ENCODE peak calls at places on chromosomes 1 and 21, in five cellular contexts. E, J, W, B and I are unnamed samples.
A peak's percentile ranks its signal among the peaks of the same experiment; 100 is the strongest.

GRCh38 chr1:7549693-7550161 is 221.4 kb upstream of the VAMP3 start:
- DNase-seq in B (peak; percentile 8), E (no peak), J (peak; percentile 11), W (no peak), I (no peak)

GRCh38 chr1:111565079-111565478 is 54.5 kb upstream of the RAP1A start:
- DNase-seq in B (no peak), J (peak; percentile 65), E (no peak), W (peak; percentile 64), I (peak; percentile 74)

GRCh38 chr1:30518186-30518585 is 205.2 kb downstream of the MATN1 start:
- DNase-seq in B (no peak), E (no peak), W (no peak), J (no peak), I (no peak)

GRCh38 chr1:147389532-147390184 is 147.2 kb downstream of the CHD1L start:
- DNase-seq in E (no peak), J (peak; percentile 36), W (peak; percentile 82), B (no peak), I (peak; percentile 27)

GRCh38 chr1:172914517-172915144 is 136.1 kb downstream of the TNFSF18 start:
- DNase-seq in W (peak; percentile 99), E (no peak), B (no peak), J (no peak), I (peak; percentile 67)

GRCh38 chr1:207698822-207699483 is 52.9 kb upstream of the CD46 start:
- DNase-seq in J (peak; percentile 65), B (no peak), E (no peak), W (peak; percentile 93), I (peak; percentile 7)

GRCh38 chr1:61053712-61054608 is 28.4 kb upstream of the NFIA start:
- DNase-seq in B (peak; percentile 68), W (no peak), J (no peak), E (no peak), I (no peak)

GRCh38 chr1:119286587-119287181 is 81.9 kb upstream of the HAO2 start:
- DNase-seq in B (no peak), J (peak; percentile 41), W (peak; percentile 74), E (no peak), I (no peak)

GRCh38 chr1:161117681-161118581 is at the start of the genes NIT1 and PFDN2:
- DNase-seq in W (peak; percentile 90), E (peak; percentile 60), J (peak; percentile 78), B (peak; percentile 92), I (no peak)

GRCh38 chr1:243710467-243710866 is 139.6 kb downstream of the AKT3 start:
- DNase-seq in B (no peak), E (no peak), W (peak; percentile 88), J (no peak), I (no peak)

GRCh38 chr1:155043259-155043658 is 7.9 kb upstream of the ADAM15 start:
- DNase-seq in J (no peak), W (no peak), E (no peak), B (no peak), I (no peak)

GRCh38 chr1:178538192-178538916 is 25.4 kb downstream of the TEX35 start:
- DNase-seq in W (peak; percentile 83), B (no peak), J (peak; percentile 72), E (no peak), I (no peak)

GRCh38 chr1:212413902-212414327 is 771 bp downstream of the PACC1 start:
- DNase-seq in W (no peak), E (no peak), B (no peak), J (no peak), I (no peak)

GRCh38 chr1:36731226-36732037 is 248.7 kb upstream of the CSF3R start:
- DNase-seq in J (no peak), B (no peak), E (no peak), W (no peak), I (no peak)

GRCh38 chr1:25664800-25665199 is 48.2 kb downstream of the MAN1C1 start:
- DNase-seq in W (no peak), B (no peak), J (no peak), E (no peak), I (no peak)
- H3K27ac ChIP-seq in W (no peak overlapping the region), B (no peak overlapping the region), J (no peak overlapping the region), E (no peak overlapping the region), I (no peak overlapping the region)

GRCh38 chr1:220894025-220894923 is 15.0 kb downstream of the HLX start:
- DNase-seq in B (no peak), W (no peak), E (no peak), J (no peak), I (no peak)
- H3K27me3 ChIP-seq in B (peaks cover 56% of the 10 kb centered on the region), W (no peaks in the 10 kb centered on the region), E (no peaks in the 10 kb centered on the region), J (peaks cover 74% of the 10 kb centered on the region), I (peaks cover 8% of the 10 kb centered on the region)

GRCh38 chr21:31264574-31264973 is 79.5 kb downstream of the TIAM1 start:
- DNase-seq in W (no peak), B (no peak), E (no peak), J (no peak), I (no peak)
- TF ChIP-seq CTCF in W (peak; percentile 50), B (no peak), E (no peak), J (peak; percentile 27), I (no peak)

GRCh38 chr1:35431173-35431599 is 126.0 kb downstream of the KIAA0319L start:
- DNase-seq in W (no peak), E (no peak), J (no peak), B (no peak), I (no peak)

GRCh38 chr1:35434703-35435102 is 122.5 kb downstream of the KIAA0319L start:
- DNase-seq in B (no peak), E (no peak), J (no peak), W (no peak), I (no peak)

GRCh38 chr1:35430762-35431161 is 126.4 kb downstream of the KIAA0319L start:
- DNase-seq in J (no peak), E (no peak), W (no peak), B (no peak), I (no peak)

GRCh38 chr1:35433714-35434113 is 123.5 kb downstream of the KIAA0319L start:
- DNase-seq in E (no peak), J (no peak), W (no peak), B (no peak), I (no peak)

DNA sequence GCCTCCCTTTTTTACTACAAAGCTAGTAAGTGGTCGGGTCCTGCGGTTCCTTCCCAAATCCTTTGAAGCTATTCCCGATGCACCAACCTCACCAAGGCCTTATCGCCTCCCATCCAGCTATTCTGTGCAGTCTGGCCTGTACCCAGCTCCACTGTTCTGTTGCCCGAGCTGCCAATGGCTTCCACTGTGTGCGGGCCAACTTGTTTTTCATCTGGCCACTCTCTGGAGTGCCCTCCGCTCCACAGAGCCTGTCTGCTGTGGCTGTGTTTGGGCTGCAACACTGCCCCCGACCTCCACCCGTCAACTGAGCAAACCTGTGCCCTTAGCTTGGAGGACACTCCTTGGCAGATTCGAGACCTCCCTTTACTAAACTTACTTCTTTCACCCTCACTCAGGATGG is 125.0 kb downstream of the KIAA0319L start:
- DNase-seq in B (no peak), W (no peak), J (no peak), E (no peak), I (no peak)
- H3K27ac ChIP-seq in B (no peak overlapping the region), W (no peak overlapping the region), J (no peak overlapping the region), E (no peak overlapping the region), I (no peak overlapping the region)

GRCh38 chr1:11523261-11523660 is 44.3 kb downstream of the DISP3 start:
- DNase-seq in W (no peak), J (no peak), B (no peak), E (no peak), I (no peak)
- H3K27me3 ChIP-seq in W (no peaks in the 10 kb centered on the region), J (no peaks in the 10 kb centered on the region), B (no peaks in the 10 kb centered on the region), E (no peaks in the 10 kb centered on the region), I (no peaks in the 10 kb centered on the region)

DNA sequence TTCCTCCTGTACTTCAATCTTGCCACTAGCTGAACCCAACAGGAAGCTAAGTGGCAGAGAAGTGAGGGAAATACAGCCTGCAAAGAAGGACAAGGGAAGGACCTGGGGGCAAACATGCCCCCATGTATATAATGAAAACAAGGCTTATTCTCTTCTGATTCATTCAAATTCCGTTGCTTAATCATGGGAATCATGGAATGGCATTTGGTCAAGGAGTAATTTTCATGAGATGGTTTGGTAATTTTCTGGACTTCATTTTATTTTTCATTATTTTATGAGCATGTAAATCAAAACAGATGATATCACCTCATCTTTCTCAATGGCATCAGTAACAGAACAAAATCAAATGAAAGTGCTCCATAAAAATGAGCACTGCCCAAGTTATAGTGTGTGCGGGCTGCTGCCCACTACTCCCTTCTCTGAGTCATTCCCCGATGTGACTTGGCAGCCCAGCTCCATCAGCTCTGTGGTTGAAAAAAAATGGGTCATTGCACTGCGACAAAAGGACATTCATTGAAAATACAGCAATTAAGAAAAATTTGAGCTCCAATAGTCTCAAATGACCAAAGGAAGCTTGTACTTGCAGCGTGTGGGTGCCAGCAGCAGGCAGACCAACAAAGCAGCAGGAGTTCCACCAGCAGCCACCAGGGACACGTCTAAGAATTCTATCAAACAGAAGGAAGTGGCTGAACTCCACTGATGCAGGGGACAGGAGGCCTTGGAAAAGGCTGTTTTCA is 84.3 kb upstream of the VAV3 start:
- DNase-seq in J (peak; percentile 32), W (peak; percentile 67), B (peak; percentile 68), E (no peak), I (no peak)
- TF ChIP-seq CTCF in J (peak; percentile 77), W (peak; percentile 65), B (peak; percentile 53), E (peak; percentile 15), I (peak; percentile 31)

GRCh38 chr1:206000641-206001339 is 2.4 kb downstream of the RAB7B start:
- DNase-seq in W (no peak), J (peak; percentile 59), E (no peak), B (no peak), I (no peak)
- H3K27ac ChIP-seq in W (no peak overlapping the region), J (peak overlapping the region; percentile 80), E (no peak overlapping the region), B (no peak overlapping the region), I (peak overlapping the region; percentile 84)